ENCODE peak calls at places on chromosomes 1 and 21, in ten cellular contexts. W is thoracic aorta, D is tibial nerve, S is nephron progenitor cell, A is heart left ventricle, M is ovary, F is WERI-Rb-1, C is hepatocyte, R is activated B cell treated with CpG ODN at 0.5 μM for 24 hours, B is prostate gland. J is an unnamed sample.

GRCh38 chr21:14877581-14878228 is 187.1 kb downstream of the NRIP1 start:
- DNase-seq in W (no peak), D (no peak), S (no peak), A (no peak), M (no peak), F (no peak), C (peak; percentile 54), R (no peak), B (no peak), J (no peak)

GRCh38 chr1:174433451-174433850 is 14.3 kb upstream of the GPR52 start:
- DNase-seq in W (no peak), D (no peak), S (no peak), A (no peak), M (no peak), F (no peak), C (no peak), R (no peak), B (no peak), J (no peak)

GRCh38 chr1:192878249-192878648 is 69.4 kb downstream of the RGS2 start:
- DNase-seq in W (no peak), D (no peak), S (no peak), A (peak; percentile 69), M (peak; percentile 61), F (no peak), C (peak; percentile 12), R (no peak), B (no peak), J (no peak)

GRCh38 chr21:33666153-33666552 is 23.9 kb downstream of the ITSN1 start:
- DNase-seq in W (no peak), D (no peak), S (no peak), A (no peak), M (no peak), F (no peak), C (no peak), R (no peak), B (no peak), J (no peak)

GRCh38 chr1:180158149-180159147 is 3.8 kb downstream of the QSOX1 start:
- DNase-seq in W (no peak), D (no peak), S (no peak), A (no peak), M (no peak), F (no peak), C (no peak), R (no peak), B (no peak), J (no peak)

GRCh38 chr1:170743083-170743482 is 79.2 kb downstream of the PRRX1 start:
- DNase-seq in W (no peak), D (no peak), S (no peak), A (no peak), M (no peak), F (no peak), C (no peak), R (no peak), B (no peak), J (no peak)

GRCh38 chr1:165117482-165117881 is 239.0 kb downstream of the LMX1A start:
- DNase-seq in W (no peak), D (no peak), S (peak; percentile 78), A (no peak), M (no peak), F (no peak), C (peak; percentile 13), R (no peak), B (no peak), J (no peak)

GRCh38 chr1:50180367-50180766 is 71.6 kb downstream of the ELAVL4 start:
- DNase-seq in W (no peak), D (no peak), S (no peak), A (no peak), M (no peak), F (no peak), C (no peak), R (no peak), B (no peak), J (no peak)

DNA sequence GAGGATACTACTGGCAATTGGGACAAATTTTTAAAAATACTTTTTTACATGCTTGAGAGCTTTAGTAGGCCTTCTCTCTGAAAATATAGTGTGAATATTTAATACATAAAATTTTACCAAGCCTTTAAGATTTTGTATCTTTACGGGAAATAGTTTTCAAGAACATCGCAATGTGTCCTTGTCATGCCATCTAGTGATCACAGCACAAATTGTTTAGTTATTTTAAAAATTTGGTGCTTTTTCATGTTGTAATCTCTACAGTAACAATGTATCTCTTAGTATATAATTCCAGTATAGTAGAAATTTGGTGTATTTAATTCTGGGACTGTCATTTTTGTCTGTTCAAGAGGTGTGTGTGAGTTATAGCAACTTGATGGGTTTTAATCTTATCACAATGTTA is 6.7 kb downstream of the CDC7 start:
- DNase-seq in W (no peak), D (no peak), S (no peak), A (no peak), M (no peak), F (no peak), C (no peak), R (no peak), B (no peak), J (no peak)
- TF ChIP-seq CTCF in W (no peak), D (no peak), S (no peak), A (no peak), M (no peak), F (no peak), C (peak; percentile 27), R (no peak), B (no peak), J (no peak)

GRCh38 chr1:34009340-34009975 is 145.6 kb downstream of the HMGB4 start:
- DNase-seq in W (no peak), D (no peak), S (no peak), A (no peak), M (no peak), F (no peak), C (no peak), R (no peak), B (no peak), J (no peak)

GRCh38 chr1:34013136-34013535 is 149.3 kb downstream of the HMGB4 start:
- DNase-seq in W (no peak), D (no peak), S (no peak), A (no peak), M (no peak), F (no peak), C (no peak), R (no peak), B (no peak), J (no peak)

GRCh38 chr1:34019741-34020552 is 145.1 kb downstream of the CSMD2 start:
- DNase-seq in W (no peak), D (no peak), S (no peak), A (no peak), M (no peak), F (no peak), C (peak; percentile 36), R (no peak), B (no peak), J (no peak)

DNA sequence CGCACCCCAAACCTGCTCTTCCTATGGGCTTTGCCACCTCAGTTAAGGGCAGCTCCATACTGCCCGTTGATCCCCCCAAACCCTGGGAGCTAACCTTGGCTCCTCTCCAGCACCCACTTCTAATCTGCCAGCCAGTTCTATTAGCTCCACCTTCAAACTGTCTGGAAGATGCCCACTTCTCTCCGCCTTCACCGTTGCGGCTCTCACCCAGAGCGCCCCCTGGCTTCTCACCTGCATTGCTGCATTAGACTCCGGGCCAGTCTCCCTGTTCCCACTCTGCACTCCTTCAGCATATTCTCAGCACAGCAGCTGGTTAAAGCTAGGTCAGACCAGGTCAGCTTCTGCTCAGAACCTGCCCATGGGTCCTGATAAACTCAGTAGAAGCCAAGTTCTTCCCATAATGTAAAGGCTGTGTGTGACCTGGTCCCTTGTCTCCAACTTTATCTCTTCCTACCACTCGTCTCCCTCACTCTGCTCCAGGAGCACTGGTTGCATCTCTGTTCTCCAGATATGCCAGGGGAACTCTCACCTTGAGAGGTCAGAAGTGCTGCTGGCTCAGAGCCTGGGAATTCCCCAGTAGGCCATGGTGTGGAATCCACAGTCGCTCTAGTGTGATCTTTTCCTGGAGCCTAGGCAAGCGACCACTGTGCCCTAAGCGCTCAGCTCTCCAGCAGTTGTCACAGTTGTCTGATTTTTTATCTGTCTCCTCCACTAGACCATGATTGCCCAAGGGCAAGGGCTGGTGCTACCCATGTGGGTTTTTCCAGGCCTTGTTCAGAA is 150.3 kb downstream of the HMGB4 start:
- DNase-seq in W (peak; percentile 4), D (no peak), S (peak; percentile 68), A (peak; percentile 74), M (no peak), F (peak; percentile 12), C (peak; percentile 54), R (no peak), B (no peak), J (no peak)
- TF ChIP-seq CTCF in W (peak; percentile 53), D (peak; percentile 13), S (peak; percentile 68), A (peak; percentile 34), M (no peak), F (peak; percentile 62), C (peak; percentile 44), R (no peak), B (peak; percentile 17), J (no peak)

GRCh38 chr21:45289134-45289533 is 1.4 kb upstream of the POFUT2 start:
- DNase-seq in W (no peak), D (no peak), S (no peak), A (no peak), M (no peak), F (no peak), C (no peak), R (no peak), B (no peak), J (no peak)

GRCh38 chr21:45288441-45288841 is 746 bp upstream of the POFUT2 start:
- DNase-seq in W (no peak), D (no peak), S (no peak), A (no peak), M (peak; percentile 63), F (no peak), C (peak; percentile 28), R (no peak), B (no peak), J (no peak)

GRCh38 chr21:45290948-45291612 is 3.4 kb upstream of the POFUT2 start:
- DNase-seq in W (no peak), D (peak; percentile 33), S (no peak), A (no peak), M (peak; percentile 69), F (no peak), C (peak; percentile 63), R (no peak), B (no peak), J (no peak)

GRCh38 chr21:45291613-45292398 is 4.1 kb upstream of the POFUT2 start:
- DNase-seq in W (no peak), D (peak; percentile 14), S (no peak), A (no peak), M (peak; percentile 69), F (no peak), C (peak; percentile 29), R (no peak), B (no peak), J (no peak)

GRCh38 chr21:45289655-45290515 is 2.2 kb upstream of the POFUT2 start:
- DNase-seq in W (no peak), D (peak; percentile 10), S (no peak), A (no peak), M (peak; percentile 42), F (no peak), C (peak; percentile 2), R (peak; percentile 5), B (no peak), J (no peak)
- TF ChIP-seq CTCF in W (peak; percentile 8), D (no peak), S (no peak), A (no peak), M (peak; percentile 23), F (peak; percentile 27), C (no peak), R (no peak), B (no peak), J (no peak)

GRCh38 chr1:4653796-4654715 is at the start of gene AJAP1:
- DNase-seq in W (no peak), D (no peak), S (peak; percentile 70), A (no peak), M (peak; percentile 69), F (peak; percentile 19), C (peak; percentile 29), R (no peak), B (no peak), J (no peak)

GRCh38 chr1:4656533-4657140 is 2.2 kb downstream of the AJAP1 start:
- DNase-seq in W (no peak), D (no peak), S (no peak), A (no peak), M (peak; percentile 47), F (no peak), C (no peak), R (no peak), B (no peak), J (no peak)

GRCh38 chr1:4654764-4655673 is 610 bp downstream of the AJAP1 start:
- DNase-seq in W (no peak), D (no peak), S (peak; percentile 60), A (no peak), M (peak; percentile 51), F (no peak), C (peak; percentile 37), R (no peak), B (no peak), J (no peak)

GRCh38 chr1:4657244-4657789 is 2.9 kb downstream of the AJAP1 start:
- DNase-seq in W (no peak), D (no peak), S (no peak), A (no peak), M (no peak), F (no peak), C (no peak), R (no peak), B (no peak), J (no peak)

DNA sequence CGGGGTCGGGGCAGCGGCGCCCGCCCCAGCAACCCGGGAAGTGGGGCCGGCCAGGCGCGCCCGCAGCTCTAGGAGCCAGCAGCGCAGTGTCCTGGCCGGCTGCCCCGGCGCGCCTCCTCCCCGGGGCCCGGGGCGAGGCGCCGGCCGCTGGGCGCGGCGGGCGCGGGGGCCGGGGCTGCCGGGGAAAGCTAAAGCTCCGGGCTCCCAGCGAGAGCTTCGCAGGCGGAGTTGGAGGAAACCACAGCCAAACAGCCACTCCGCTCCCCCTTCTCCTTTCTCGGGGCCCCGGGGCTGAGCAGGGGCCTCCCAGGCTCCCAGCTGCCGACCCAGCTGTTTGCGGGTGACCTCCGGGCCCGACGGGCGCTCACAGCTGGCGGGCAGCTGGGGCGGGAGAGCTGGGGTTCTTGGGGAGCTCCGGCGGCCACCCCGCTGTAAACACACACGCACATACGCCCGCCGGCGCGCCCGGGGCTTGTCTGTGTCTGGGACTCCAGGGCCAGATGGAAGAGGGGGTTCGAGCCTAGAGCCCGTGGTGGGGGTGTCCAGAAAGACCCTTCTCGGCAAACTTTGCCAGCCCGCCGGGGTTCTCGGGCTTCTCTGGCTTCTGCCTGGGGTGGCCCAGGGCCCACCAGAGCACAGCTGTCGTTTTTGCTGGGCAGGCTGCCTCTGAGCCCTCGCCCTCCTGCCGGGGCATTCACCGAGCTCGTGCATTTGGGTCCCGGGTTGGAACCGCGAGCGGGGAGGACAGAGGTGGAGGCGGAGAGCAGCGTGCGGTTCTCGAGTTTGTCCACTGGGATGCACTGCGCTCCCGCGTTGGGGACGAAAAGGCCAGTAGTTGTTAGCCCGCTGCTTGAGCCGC is 1.5 kb downstream of the AJAP1 start:
- DNase-seq in W (no peak), D (no peak), S (peak; percentile 79), A (peak; percentile 56), M (peak; percentile 88), F (peak; percentile 79), C (peak; percentile 76), R (no peak), B (peak; percentile 28), J (no peak)
- TF ChIP-seq CTCF in W (peak; percentile 15), D (peak; percentile 40), S (peak; percentile 79), A (peak; percentile 38), M (peak; percentile 89), F (peak; percentile 94), C (peak; percentile 78), R (no peak), B (peak; percentile 73), J (no peak)